ENCODE peak calls at places on chromosomes 12 and 14, in eight cellular contexts. One of them, this sample, is unnamed.
A peak's percentile ranks its signal among the peaks of the same experiment; 100 is the strongest.

GRCh38 chr14:24052656-24053547 is 1.1 kb downstream of the CARMIL3 start:
- DNase-seq in CD8-positive, alpha-beta T cell: no peak
- DNase-seq in pancreas: no peak
- DNase-seq in HCT116: no peak
- DNase-seq in astrocyte: no peak
- DNase-seq in kidney: no peak
- DNase-seq in WERI-Rb-1: no peak
- DNase-seq in left ventricle myocardium inferior: no peak
- DNase-seq in this sample: peak; percentile 15

GRCh38 chr12:104381721-104382480 is 74.8 kb upstream of the CHST11 start:
- DNase-seq in CD8-positive, alpha-beta T cell: peak; percentile 88
- DNase-seq in kidney: peak; percentile 84
- DNase-seq in left ventricle myocardium inferior: peak; percentile 74
- DNase-seq in WERI-Rb-1: peak; percentile 74
- DNase-seq in astrocyte: peak; percentile 49
- DNase-seq in pancreas: peak; percentile 88
- DNase-seq in HCT116: peak; percentile 74
- DNase-seq in this sample: peak; percentile 70

GRCh38 chr12:38638401-38638800 is 267.0 kb downstream of the CPNE8 start:
- DNase-seq in HCT116: no peak
- DNase-seq in left ventricle myocardium inferior: no peak
- DNase-seq in WERI-Rb-1: no peak
- DNase-seq in kidney: no peak
- DNase-seq in pancreas: no peak
- DNase-seq in astrocyte: no peak
- DNase-seq in CD8-positive, alpha-beta T cell: no peak
- DNase-seq in this sample: no peak

GRCh38 chr12:111404362-111405148 is 1.2 kb upstream of the SH2B3 start:
- DNase-seq in left ventricle myocardium inferior: peak; percentile 38
- DNase-seq in kidney: peak; percentile 87
- DNase-seq in astrocyte: no peak
- DNase-seq in CD8-positive, alpha-beta T cell: peak; percentile 29
- DNase-seq in HCT116: no peak
- DNase-seq in pancreas: no peak
- DNase-seq in WERI-Rb-1: no peak
- DNase-seq in this sample: peak; percentile 29

GRCh38 chr12:68317047-68317667 is 15.0 kb downstream of the MDM1 start:
- DNase-seq in WERI-Rb-1: peak; percentile 16
- DNase-seq in CD8-positive, alpha-beta T cell: peak; percentile 55
- DNase-seq in pancreas: no peak
- DNase-seq in left ventricle myocardium inferior: no peak
- DNase-seq in kidney: no peak
- DNase-seq in astrocyte: no peak
- DNase-seq in HCT116: peak; percentile 27
- DNase-seq in this sample: peak; percentile 38

GRCh38 chr14:102668291-102668873 is 75.9 kb downstream of the RCOR1 start:
- DNase-seq in astrocyte: no peak
- DNase-seq in HCT116: no peak
- DNase-seq in pancreas: no peak
- DNase-seq in WERI-Rb-1: no peak
- DNase-seq in CD8-positive, alpha-beta T cell: no peak
- DNase-seq in left ventricle myocardium inferior: no peak
- DNase-seq in kidney: no peak
- DNase-seq in this sample: no peak

GRCh38 chr12:57833672-57834071 is 12.9 kb downstream of the CTDSP2 start:
- DNase-seq in pancreas: no peak
- DNase-seq in HCT116: no peak
- DNase-seq in kidney: no peak
- DNase-seq in astrocyte: no peak
- DNase-seq in WERI-Rb-1: no peak
- DNase-seq in CD8-positive, alpha-beta T cell: no peak
- DNase-seq in left ventricle myocardium inferior: no peak
- DNase-seq in this sample: no peak

GRCh38 chr14:105894978-105895881 is 368.8 kb downstream of the TMEM121 start:
- DNase-seq in HCT116: no peak
- DNase-seq in pancreas: peak; percentile 33
- DNase-seq in astrocyte: no peak
- DNase-seq in kidney: peak; percentile 62
- DNase-seq in WERI-Rb-1: no peak
- DNase-seq in left ventricle myocardium inferior: peak; percentile 11
- DNase-seq in CD8-positive, alpha-beta T cell: no peak
- DNase-seq in this sample: no peak

GRCh38 chr12:4272976-4273650 is 449 bp upstream of the CCND2 start:
- DNase-seq in astrocyte: no peak
- DNase-seq in pancreas: no peak
- DNase-seq in left ventricle myocardium inferior: no peak
- DNase-seq in kidney: no peak
- DNase-seq in WERI-Rb-1: no peak
- DNase-seq in HCT116: no peak
- DNase-seq in CD8-positive, alpha-beta T cell: no peak
- DNase-seq in this sample: no peak

GRCh38 chr12:6644903-6645302 is 2.3 kb downstream of the ACRBP start:
- DNase-seq in WERI-Rb-1: no peak
- DNase-seq in HCT116: no peak
- DNase-seq in kidney: no peak
- DNase-seq in pancreas: peak; percentile 29
- DNase-seq in CD8-positive, alpha-beta T cell: no peak
- DNase-seq in astrocyte: no peak
- DNase-seq in left ventricle myocardium inferior: no peak
- DNase-seq in this sample: no peak

GRCh38 chr14:85958069-85958468 is 428.1 kb downstream of the FLRT2 start:
- DNase-seq in WERI-Rb-1: no peak
- DNase-seq in left ventricle myocardium inferior: no peak
- DNase-seq in kidney: no peak
- DNase-seq in HCT116: no peak
- DNase-seq in pancreas: no peak
- DNase-seq in astrocyte: no peak
- DNase-seq in CD8-positive, alpha-beta T cell: no peak
- DNase-seq in this sample: no peak

GRCh38 chr14:93146119-93146518 is 30.4 kb upstream of the ITPK1 start:
- DNase-seq in kidney: peak; percentile 6
- DNase-seq in CD8-positive, alpha-beta T cell: no peak
- DNase-seq in HCT116: no peak
- DNase-seq in astrocyte: no peak
- DNase-seq in pancreas: no peak
- DNase-seq in WERI-Rb-1: no peak
- DNase-seq in left ventricle myocardium inferior: no peak
- DNase-seq in this sample: no peak

GRCh38 chr14:58607571-58608317 is 30.0 kb upstream of the DACT1 start:
- DNase-seq in WERI-Rb-1: no peak
- DNase-seq in astrocyte: peak; percentile 74
- DNase-seq in CD8-positive, alpha-beta T cell: no peak
- DNase-seq in kidney: no peak
- DNase-seq in pancreas: no peak
- DNase-seq in left ventricle myocardium inferior: no peak
- DNase-seq in HCT116: no peak
- DNase-seq in this sample: no peak

GRCh38 chr12:102543931-102544485 is 63.6 kb upstream of the IGF1 start:
- DNase-seq in pancreas: no peak
- DNase-seq in left ventricle myocardium inferior: no peak
- DNase-seq in WERI-Rb-1: no peak
- DNase-seq in CD8-positive, alpha-beta T cell: no peak
- DNase-seq in kidney: no peak
- DNase-seq in astrocyte: no peak
- DNase-seq in HCT116: no peak
- DNase-seq in this sample: no peak

GRCh38 chr12:109892748-109893147 is 7.3 kb upstream of the TCHP start:
- DNase-seq in left ventricle myocardium inferior: no peak
- DNase-seq in CD8-positive, alpha-beta T cell: no peak
- DNase-seq in pancreas: no peak
- DNase-seq in HCT116: no peak
- DNase-seq in astrocyte: no peak
- DNase-seq in kidney: no peak
- DNase-seq in WERI-Rb-1: no peak
- DNase-seq in this sample: peak; percentile 47

GRCh38 chr12:57846577-57847319 is at the start of gene CTDSP2:
- DNase-seq in astrocyte: peak; percentile 93
- DNase-seq in CD8-positive, alpha-beta T cell: peak; percentile 90
- DNase-seq in kidney: peak; percentile 100
- DNase-seq in left ventricle myocardium inferior: peak; percentile 100
- DNase-seq in HCT116: peak; percentile 96
- DNase-seq in pancreas: peak; percentile 100
- DNase-seq in WERI-Rb-1: peak; percentile 99
- DNase-seq in this sample: peak; percentile 88

GRCh38 chr12:128025856-128026255 is 241.1 kb upstream of the TMEM132C start:
- DNase-seq in WERI-Rb-1: no peak
- DNase-seq in astrocyte: no peak
- DNase-seq in HCT116: no peak
- DNase-seq in pancreas: no peak
- DNase-seq in CD8-positive, alpha-beta T cell: no peak
- DNase-seq in left ventricle myocardium inferior: no peak
- DNase-seq in kidney: no peak
- DNase-seq in this sample: no peak

GRCh38 chr14:22905627-22906026 is 13.3 kb downstream of the RBM23 start:
- DNase-seq in left ventricle myocardium inferior: no peak
- DNase-seq in WERI-Rb-1: no peak
- DNase-seq in kidney: no peak
- DNase-seq in astrocyte: no peak
- DNase-seq in HCT116: no peak
- DNase-seq in pancreas: no peak
- DNase-seq in CD8-positive, alpha-beta T cell: no peak
- DNase-seq in this sample: no peak

GRCh38 chr12:2853626-2854025 is 3.2 kb downstream of the TEX52 start:
- DNase-seq in astrocyte: peak; percentile 49
- DNase-seq in HCT116: peak; percentile 28
- DNase-seq in WERI-Rb-1: peak; percentile 81
- DNase-seq in pancreas: peak; percentile 92
- DNase-seq in kidney: peak; percentile 93
- DNase-seq in CD8-positive, alpha-beta T cell: peak; percentile 42
- DNase-seq in left ventricle myocardium inferior: peak; percentile 84
- DNase-seq in this sample: no peak

GRCh38 chr12:89959188-89959587 is 250.6 kb upstream of the ATP2B1 start:
- DNase-seq in HCT116: no peak
- DNase-seq in astrocyte: no peak
- DNase-seq in left ventricle myocardium inferior: no peak
- DNase-seq in WERI-Rb-1: no peak
- DNase-seq in pancreas: no peak
- DNase-seq in kidney: no peak
- DNase-seq in CD8-positive, alpha-beta T cell: no peak
- DNase-seq in this sample: no peak
- H3K27ac ChIP-seq in HCT116: no peak overlapping the region
- H3K27ac ChIP-seq in astrocyte: no peak overlapping the region
- H3K27ac ChIP-seq in left ventricle myocardium inferior: no peak overlapping the region
- H3K27ac ChIP-seq in WERI-Rb-1: no peak overlapping the region
- H3K27ac ChIP-seq in pancreas: no peak overlapping the region
- H3K27ac ChIP-seq in kidney: no peak overlapping the region
- H3K27ac ChIP-seq in CD8-positive, alpha-beta T cell: no peak overlapping the region
- H3K27ac ChIP-seq in this sample: no peak overlapping the region

GRCh38 chr12:114407034-114407420 is 1.1 kb upstream of the TBX5 start:
- DNase-seq in left ventricle myocardium inferior: no peak
- DNase-seq in pancreas: no peak
- DNase-seq in WERI-Rb-1: no peak
- DNase-seq in astrocyte: no peak
- DNase-seq in CD8-positive, alpha-beta T cell: no peak
- DNase-seq in HCT116: no peak
- DNase-seq in kidney: no peak
- DNase-seq in this sample: no peak
- H3K4me3 ChIP-seq in left ventricle myocardium inferior: peak overlapping the region; percentile 82
- H3K4me3 ChIP-seq in pancreas: no peak overlapping the region
- H3K4me3 ChIP-seq in WERI-Rb-1: no peak overlapping the region
- H3K4me3 ChIP-seq in astrocyte: no peak overlapping the region
- H3K4me3 ChIP-seq in CD8-positive, alpha-beta T cell: no peak overlapping the region
- H3K4me3 ChIP-seq in HCT116: no peak overlapping the region
- H3K4me3 ChIP-seq in kidney: no peak overlapping the region
- H3K4me3 ChIP-seq in this sample: no peak overlapping the region

DNA sequence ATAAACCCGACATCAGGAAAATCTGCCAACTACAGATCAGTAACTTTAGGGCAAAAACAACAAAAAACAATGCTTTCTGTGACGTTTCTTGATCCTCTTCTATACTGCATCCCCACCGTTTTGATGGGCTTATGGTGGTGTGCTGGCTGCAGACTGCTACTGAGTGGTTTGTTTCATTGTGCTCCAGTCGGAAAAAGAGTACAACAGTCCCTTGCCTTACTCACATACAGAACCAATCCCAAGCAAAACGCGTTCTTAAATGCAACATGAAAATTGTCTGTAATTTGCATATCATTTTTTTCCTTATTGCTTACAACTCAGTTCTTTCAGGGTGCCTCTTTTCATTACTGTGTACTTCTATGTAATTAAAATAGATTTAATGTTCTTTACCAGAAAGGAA is 2.3 kb downstream of the ETV6 start:
- DNase-seq in pancreas: no peak
- DNase-seq in kidney: no peak
- DNase-seq in HCT116: no peak
- DNase-seq in CD8-positive, alpha-beta T cell: no peak
- DNase-seq in left ventricle myocardium inferior: no peak
- DNase-seq in WERI-Rb-1: no peak
- DNase-seq in astrocyte: no peak
- DNase-seq in this sample: no peak
- H3K27ac ChIP-seq in pancreas: no peak overlapping the region
- H3K27ac ChIP-seq in kidney: no peak overlapping the region
- H3K27ac ChIP-seq in HCT116: no peak overlapping the region
- H3K27ac ChIP-seq in CD8-positive, alpha-beta T cell: no peak overlapping the region
- H3K27ac ChIP-seq in left ventricle myocardium inferior: peak overlapping the region; percentile 99
- H3K27ac ChIP-seq in WERI-Rb-1: no peak overlapping the region
- H3K27ac ChIP-seq in astrocyte: peak overlapping the region; percentile 94
- H3K27ac ChIP-seq in this sample: peak overlapping the region; percentile 1

GRCh38 chr12:113006641-113007040 is 28.3 kb downstream of the OAS2 start:
- DNase-seq in WERI-Rb-1: no peak
- DNase-seq in astrocyte: no peak
- DNase-seq in left ventricle myocardium inferior: no peak
- DNase-seq in CD8-positive, alpha-beta T cell: no peak
- DNase-seq in pancreas: no peak
- DNase-seq in HCT116: no peak
- DNase-seq in kidney: no peak
- DNase-seq in this sample: no peak

GRCh38 chr12:113005759-113006158 is 27.4 kb downstream of the OAS2 start:
- DNase-seq in left ventricle myocardium inferior: no peak
- DNase-seq in pancreas: no peak
- DNase-seq in astrocyte: no peak
- DNase-seq in WERI-Rb-1: peak; percentile 21
- DNase-seq in CD8-positive, alpha-beta T cell: no peak
- DNase-seq in kidney: no peak
- DNase-seq in HCT116: peak; percentile 4
- DNase-seq in this sample: no peak

GRCh38 chr12:113002155-113002554 is 23.8 kb downstream of the OAS2 start:
- DNase-seq in astrocyte: no peak
- DNase-seq in left ventricle myocardium inferior: no peak
- DNase-seq in CD8-positive, alpha-beta T cell: no peak
- DNase-seq in kidney: no peak
- DNase-seq in HCT116: peak; percentile 4
- DNase-seq in WERI-Rb-1: no peak
- DNase-seq in pancreas: no peak
- DNase-seq in this sample: no peak

GRCh38 chr12:113002676-113003075 is 24.4 kb downstream of the OAS2 start:
- DNase-seq in astrocyte: no peak
- DNase-seq in WERI-Rb-1: no peak
- DNase-seq in HCT116: no peak
- DNase-seq in pancreas: no peak
- DNase-seq in left ventricle myocardium inferior: no peak
- DNase-seq in CD8-positive, alpha-beta T cell: no peak
- DNase-seq in kidney: no peak
- DNase-seq in this sample: no peak

GRCh38 chr12:113003631-113004030 is 25.3 kb downstream of the OAS2 start:
- DNase-seq in pancreas: no peak
- DNase-seq in astrocyte: no peak
- DNase-seq in WERI-Rb-1: no peak
- DNase-seq in CD8-positive, alpha-beta T cell: no peak
- DNase-seq in HCT116: no peak
- DNase-seq in left ventricle myocardium inferior: no peak
- DNase-seq in kidney: no peak
- DNase-seq in this sample: no peak
- H3K4me3 ChIP-seq in pancreas: no peak overlapping the region
- H3K4me3 ChIP-seq in astrocyte: no peak overlapping the region
- H3K4me3 ChIP-seq in WERI-Rb-1: no peak overlapping the region
- H3K4me3 ChIP-seq in CD8-positive, alpha-beta T cell: no peak overlapping the region
- H3K4me3 ChIP-seq in HCT116: no peak overlapping the region
- H3K4me3 ChIP-seq in left ventricle myocardium inferior: no peak overlapping the region
- H3K4me3 ChIP-seq in kidney: no peak overlapping the region
- H3K4me3 ChIP-seq in this sample: no peak overlapping the region

This sample was measured in CD8-positive, alpha-beta memory T cell.